ENCODE peak calls at places on chromosomes 4 and X, in nine cellular contexts. J is activated CD4-positive, alpha-beta T cell treated with anti-CD3 and anti-CD28 coated beads, Interleukin-2, amount 50 U/mL, for 24 hours; X is germinal center; K is posterior cingulate gyrus; V is CD8-positive, alpha-beta memory T cell; C is activated CD8-positive, alpha-beta memory T cell treated with anti-CD3 and anti-CD28 coated beads for 48 hours; M is Calu3; B is IMR-90; E is GM04504. Y is an unnamed sample.

GRCh38 chr4:154593868-154594267 is 3.3 kb upstream of the FGA start:
- DNase-seq in B (no peak), K (no peak), M (no peak), V (no peak), E (no peak), X (no peak), J (no peak), C (no peak), Y (no peak)

GRCh38 chr4:17580969-17581368 is 4.0 kb downstream of the LAP3 start:
- DNase-seq in C (no peak), X (no peak), K (no peak), J (no peak), E (no peak), V (no peak), M (no peak), B (peak; percentile 76), Y (no peak)

GRCh38 chrX:291411-291901 is 10.3 kb downstream of the PLCXD1 start:
- DNase-seq in E (no peak), M (no peak), K (peak; percentile 16), X (no peak), J (no peak), C (no peak), V (no peak), B (no peak), Y (no peak)

GRCh38 chr4:7772708-7773385 is 166.8 kb downstream of the AFAP1 start:
- DNase-seq in V (no peak), B (no peak), X (no peak), M (no peak), K (no peak), J (no peak), C (no peak), E (no peak), Y (peak; percentile 78)

GRCh38 chr4:59994118-59994517 is 1206.0 kb upstream of the ADGRL3 start:
- DNase-seq in E (no peak), X (no peak), K (no peak), J (no peak), B (no peak), V (no peak), C (no peak), M (no peak), Y (no peak)

GRCh38 chrX:19291086-19291485 is 52.6 kb upstream of the PDHA1 start:
- DNase-seq in E (no peak), B (no peak), J (no peak), C (no peak), X (no peak), M (no peak), V (no peak), K (no peak), Y (no peak)

GRCh38 chr4:87087015-87087920 is 133.2 kb downstream of the KLHL8 start:
- DNase-seq in M (no peak), C (no peak), B (peak; percentile 77), K (no peak), J (no peak), V (no peak), E (no peak), X (no peak), Y (peak; percentile 19)

GRCh38 chrX:39736219-39737211 is 361.2 kb downstream of the BCOR start:
- DNase-seq in E (peak; percentile 63), K (no peak), J (no peak), C (no peak), B (peak; percentile 75), M (peak; percentile 75), X (no peak), V (no peak), Y (peak; percentile 17)

GRCh38 chrX:131010186-131010585 is 48.0 kb upstream of the ARHGAP36 start:
- DNase-seq in J (no peak), B (no peak), X (no peak), M (no peak), V (no peak), C (no peak), K (no peak), E (no peak), Y (no peak)

GRCh38 chr4:143512978-143513313 is 556 bp upstream of the SMARCA5 start:
- DNase-seq in E (no peak), K (no peak), C (no peak), V (no peak), X (no peak), B (no peak), M (no peak), J (no peak), Y (no peak)

GRCh38 chr4:186820371-186820990 is 96.8 kb upstream of the FAT1 start:
- DNase-seq in B (peak; percentile 61), M (peak; percentile 40), V (no peak), E (no peak), K (no peak), C (no peak), X (no peak), J (no peak), Y (peak; percentile 69)

GRCh38 chr4:57156242-57156990 is 46.2 kb upstream of the IGFBP7 start:
- DNase-seq in B (peak; percentile 41), M (no peak), K (no peak), E (no peak), X (no peak), V (no peak), J (no peak), C (no peak), Y (no peak)

GRCh38 chr4:38383646-38384121 is 280.3 kb upstream of the KLF3 start:
- DNase-seq in C (no peak), J (no peak), M (no peak), X (no peak), V (no peak), B (no peak), E (no peak), K (no peak), Y (peak; percentile 21)

GRCh38 chr4:142844782-142845181 is 1.3 kb downstream of the INPP4B start:
- DNase-seq in K (no peak), V (no peak), C (no peak), E (no peak), X (no peak), B (no peak), M (no peak), J (no peak), Y (no peak)

GRCh38 chrX:151871244-151871643 is 41.4 kb upstream of the MAGEA4 start:
- DNase-seq in M (peak; percentile 29), J (no peak), B (peak; percentile 52), V (no peak), K (no peak), C (no peak), E (peak; percentile 79), X (no peak), Y (peak; percentile 93)

GRCh38 chr4:99763635-99764101 is 53.0 kb upstream of the DAPP1 start:
- DNase-seq in J (no peak), M (peak; percentile 9), X (no peak), B (peak; percentile 89), C (no peak), E (peak; percentile 77), V (no peak), K (no peak), Y (peak; percentile 92)

GRCh38 chrX:1884446-1884845 is 269.6 kb downstream of the ASMT start:
- DNase-seq in M (no peak), C (no peak), E (no peak), V (no peak), K (no peak), B (no peak), J (no peak), X (no peak), Y (no peak)

GRCh38 chr4:38109370-38109769 is 149.2 kb downstream of the PTTG2 start:
- DNase-seq in C (no peak), K (no peak), V (no peak), M (no peak), J (no peak), X (no peak), E (no peak), B (no peak), Y (no peak)

GRCh38 chr4:39698424-39699009 is 581 bp downstream of the UBE2K start:
- DNase-seq in C (peak; percentile 17), J (no peak), B (no peak), X (peak; percentile 47), E (no peak), K (peak; percentile 36), M (peak; percentile 28), V (no peak), Y (no peak)

GRCh38 chr4:17558941-17559708 is 17.9 kb upstream of the LAP3 start:
- DNase-seq in X (no peak), B (no peak), V (no peak), J (no peak), E (no peak), M (no peak), C (no peak), K (no peak), Y (no peak)

GRCh38 chrX:56130013-56130412 is 102.1 kb upstream of the KLF8 start:
- DNase-seq in X (no peak), M (peak; percentile 55), K (no peak), B (no peak), C (no peak), E (no peak), J (no peak), V (no peak), Y (no peak)

GRCh38 chrX:83469551-83469950 is 38.5 kb upstream of the POU3F4 start:
- DNase-seq in X (peak; percentile 1), J (no peak), C (no peak), E (no peak), M (peak; percentile 1), B (peak; percentile 1), K (no peak), V (no peak), Y (peak; percentile 0)

GRCh38 chr4:8070751-8071718 is 87.6 kb downstream of the ABLIM2 start:
- DNase-seq in M (no peak), E (no peak), B (no peak), C (no peak), J (no peak), X (no peak), V (no peak), K (peak; percentile 73), Y (no peak)

GRCh38 chr4:62531731-62532130 is 1331.6 kb downstream of the ADGRL3 start:
- DNase-seq in E (no peak), K (no peak), X (no peak), M (no peak), V (no peak), C (no peak), B (no peak), J (no peak), Y (no peak)

GRCh38 chr4:91086008-91086407 is 958.8 kb downstream of the CCSER1 start:
- DNase-seq in V (no peak), K (no peak), X (no peak), B (no peak), E (no peak), C (no peak), J (no peak), M (no peak), Y (no peak)

GRCh38 chr4:1231637-1232360 is 17.1 kb downstream of the CTBP1 start:
- DNase-seq in M (no peak), J (no peak), B (no peak), E (no peak), V (no peak), X (no peak), K (no peak), C (no peak), Y (peak; percentile 10)

GRCh38 chr4:107148922-107149321 is 112.8 kb upstream of the DKK2 start:
- DNase-seq in X (no peak), K (no peak), C (no peak), M (no peak), V (no peak), J (no peak), B (no peak), E (no peak), Y (no peak)

Y was measured in amniotic epithelial cell.